ENCODE peak calls at places on chromosome 19, in nine cellular contexts. One of them, this sample, is unnamed.

GRCh38 chr19:42683917-42684513 is 56.3 kb downstream of the PSG3 start:
- DNase-seq in fibroblast of the aortic adventitia: peak; percentile 57
- DNase-seq in astrocyte of the cerebellum: no peak
- DNase-seq in Calu3: peak; percentile 54
- DNase-seq in tibial artery: no peak
- DNase-seq in CD4-positive, alpha-beta T cell: no peak
- DNase-seq in cardiac fibroblast: peak; percentile 56
- DNase-seq in choroid plexus epithelial cell: peak; percentile 63
- DNase-seq in left ventricle myocardium inferior: no peak
- DNase-seq in this sample: no peak

GRCh38 chr19:15199219-15199651 is 1.6 kb downstream of the NOTCH3 start:
- DNase-seq in astrocyte of the cerebellum: no peak
- DNase-seq in fibroblast of the aortic adventitia: no peak
- DNase-seq in CD4-positive, alpha-beta T cell: no peak
- DNase-seq in left ventricle myocardium inferior: no peak
- DNase-seq in choroid plexus epithelial cell: no peak
- DNase-seq in Calu3: no peak
- DNase-seq in tibial artery: no peak
- DNase-seq in cardiac fibroblast: no peak
- DNase-seq in this sample: no peak

GRCh38 chr19:48480151-48480475 is 10.9 kb downstream of the CYTH2 start:
- DNase-seq in CD4-positive, alpha-beta T cell: no peak
- DNase-seq in tibial artery: peak; percentile 87
- DNase-seq in left ventricle myocardium inferior: peak; percentile 70
- DNase-seq in choroid plexus epithelial cell: peak; percentile 48
- DNase-seq in cardiac fibroblast: no peak
- DNase-seq in fibroblast of the aortic adventitia: peak; percentile 20
- DNase-seq in Calu3: no peak
- DNase-seq in astrocyte of the cerebellum: no peak
- DNase-seq in this sample: no peak

GRCh38 chr19:51915324-51915867 is 10.6 kb upstream of the ZNF649 start:
- DNase-seq in fibroblast of the aortic adventitia: no peak
- DNase-seq in CD4-positive, alpha-beta T cell: no peak
- DNase-seq in left ventricle myocardium inferior: no peak
- DNase-seq in cardiac fibroblast: no peak
- DNase-seq in Calu3: no peak
- DNase-seq in astrocyte of the cerebellum: no peak
- DNase-seq in choroid plexus epithelial cell: no peak
- DNase-seq in tibial artery: no peak
- DNase-seq in this sample: no peak

GRCh38 chr19:34075661-34076091 is 96.6 kb upstream of the LSM14A start:
- DNase-seq in astrocyte of the cerebellum: no peak
- DNase-seq in choroid plexus epithelial cell: peak; percentile 20
- DNase-seq in left ventricle myocardium inferior: no peak
- DNase-seq in tibial artery: no peak
- DNase-seq in CD4-positive, alpha-beta T cell: no peak
- DNase-seq in fibroblast of the aortic adventitia: no peak
- DNase-seq in Calu3: no peak
- DNase-seq in cardiac fibroblast: no peak
- DNase-seq in this sample: no peak

GRCh38 chr19:16355293-16356043 is 30.8 kb downstream of the KLF2 start:
- DNase-seq in choroid plexus epithelial cell: peak; percentile 33
- DNase-seq in cardiac fibroblast: peak; percentile 57
- DNase-seq in astrocyte of the cerebellum: no peak
- DNase-seq in fibroblast of the aortic adventitia: no peak
- DNase-seq in left ventricle myocardium inferior: peak; percentile 46
- DNase-seq in Calu3: no peak
- DNase-seq in tibial artery: no peak
- DNase-seq in CD4-positive, alpha-beta T cell: no peak
- DNase-seq in this sample: no peak

GRCh38 chr19:29854033-29854432 is 42.2 kb downstream of the CCNE1 start:
- DNase-seq in astrocyte of the cerebellum: no peak
- DNase-seq in fibroblast of the aortic adventitia: no peak
- DNase-seq in tibial artery: no peak
- DNase-seq in left ventricle myocardium inferior: no peak
- DNase-seq in Calu3: no peak
- DNase-seq in choroid plexus epithelial cell: no peak
- DNase-seq in cardiac fibroblast: no peak
- DNase-seq in CD4-positive, alpha-beta T cell: no peak
- DNase-seq in this sample: no peak

GRCh38 chr19:6947745-6948144 is 60.4 kb downstream of the ADGRE1 start:
- DNase-seq in tibial artery: no peak
- DNase-seq in CD4-positive, alpha-beta T cell: no peak
- DNase-seq in cardiac fibroblast: peak; percentile 86
- DNase-seq in choroid plexus epithelial cell: peak; percentile 2
- DNase-seq in Calu3: peak; percentile 60
- DNase-seq in left ventricle myocardium inferior: no peak
- DNase-seq in astrocyte of the cerebellum: no peak
- DNase-seq in fibroblast of the aortic adventitia: peak; percentile 11
- DNase-seq in this sample: peak; percentile 54

GRCh38 chr19:23974941-23975340 is 60.3 kb downstream of the ZNF726 start:
- DNase-seq in choroid plexus epithelial cell: no peak
- DNase-seq in CD4-positive, alpha-beta T cell: no peak
- DNase-seq in Calu3: no peak
- DNase-seq in fibroblast of the aortic adventitia: no peak
- DNase-seq in astrocyte of the cerebellum: no peak
- DNase-seq in left ventricle myocardium inferior: no peak
- DNase-seq in tibial artery: no peak
- DNase-seq in cardiac fibroblast: no peak
- DNase-seq in this sample: no peak

GRCh38 chr19:13401388-13401787 is 104.9 kb downstream of the CACNA1A start:
- DNase-seq in fibroblast of the aortic adventitia: peak; percentile 30
- DNase-seq in choroid plexus epithelial cell: peak; percentile 20
- DNase-seq in CD4-positive, alpha-beta T cell: no peak
- DNase-seq in astrocyte of the cerebellum: no peak
- DNase-seq in left ventricle myocardium inferior: no peak
- DNase-seq in Calu3: peak; percentile 26
- DNase-seq in tibial artery: no peak
- DNase-seq in cardiac fibroblast: peak; percentile 76
- DNase-seq in this sample: no peak

GRCh38 chr19:3725121-3725520 is 16.9 kb downstream of the TJP3 start:
- DNase-seq in cardiac fibroblast: no peak
- DNase-seq in CD4-positive, alpha-beta T cell: no peak
- DNase-seq in astrocyte of the cerebellum: no peak
- DNase-seq in Calu3: no peak
- DNase-seq in tibial artery: no peak
- DNase-seq in left ventricle myocardium inferior: no peak
- DNase-seq in fibroblast of the aortic adventitia: no peak
- DNase-seq in choroid plexus epithelial cell: no peak
- DNase-seq in this sample: no peak

GRCh38 chr19:55619264-55619663 is 5.1 kb downstream of the ZNF784 start:
- DNase-seq in tibial artery: no peak
- DNase-seq in cardiac fibroblast: no peak
- DNase-seq in CD4-positive, alpha-beta T cell: no peak
- DNase-seq in left ventricle myocardium inferior: no peak
- DNase-seq in Calu3: no peak
- DNase-seq in choroid plexus epithelial cell: peak; percentile 45
- DNase-seq in astrocyte of the cerebellum: no peak
- DNase-seq in fibroblast of the aortic adventitia: peak; percentile 38
- DNase-seq in this sample: no peak

GRCh38 chr19:51292971-51293370 is 18.5 kb upstream of the IGLON5 start:
- DNase-seq in fibroblast of the aortic adventitia: no peak
- DNase-seq in astrocyte of the cerebellum: no peak
- DNase-seq in tibial artery: no peak
- DNase-seq in left ventricle myocardium inferior: peak; percentile 25
- DNase-seq in cardiac fibroblast: no peak
- DNase-seq in Calu3: no peak
- DNase-seq in CD4-positive, alpha-beta T cell: no peak
- DNase-seq in choroid plexus epithelial cell: no peak
- DNase-seq in this sample: no peak

GRCh38 chr19:49533551-49534488 is 6.0 kb downstream of the RCN3 start:
- DNase-seq in choroid plexus epithelial cell: peak; percentile 79
- DNase-seq in fibroblast of the aortic adventitia: peak; percentile 23
- DNase-seq in Calu3: peak; percentile 83
- DNase-seq in cardiac fibroblast: peak; percentile 50
- DNase-seq in astrocyte of the cerebellum: no peak
- DNase-seq in tibial artery: peak; percentile 87
- DNase-seq in left ventricle myocardium inferior: peak; percentile 81
- DNase-seq in CD4-positive, alpha-beta T cell: peak; percentile 75
- DNase-seq in this sample: peak; percentile 80

GRCh38 chr19:13984875-13985741 is 21.0 kb downstream of the RFX1 start:
- DNase-seq in CD4-positive, alpha-beta T cell: no peak
- DNase-seq in astrocyte of the cerebellum: no peak
- DNase-seq in fibroblast of the aortic adventitia: no peak
- DNase-seq in Calu3: no peak
- DNase-seq in tibial artery: no peak
- DNase-seq in left ventricle myocardium inferior: no peak
- DNase-seq in cardiac fibroblast: no peak
- DNase-seq in choroid plexus epithelial cell: no peak
- DNase-seq in this sample: no peak

GRCh38 chr19:38400361-38400760 is 2.5 kb upstream of the FAM98C start:
- DNase-seq in astrocyte of the cerebellum: no peak
- DNase-seq in fibroblast of the aortic adventitia: no peak
- DNase-seq in CD4-positive, alpha-beta T cell: no peak
- DNase-seq in choroid plexus epithelial cell: no peak
- DNase-seq in left ventricle myocardium inferior: no peak
- DNase-seq in tibial artery: no peak
- DNase-seq in Calu3: no peak
- DNase-seq in cardiac fibroblast: no peak
- DNase-seq in this sample: no peak

GRCh38 chr19:49356382-49356781 is 5.8 kb downstream of the TEAD2 start:
- DNase-seq in left ventricle myocardium inferior: no peak
- DNase-seq in CD4-positive, alpha-beta T cell: no peak
- DNase-seq in astrocyte of the cerebellum: no peak
- DNase-seq in tibial artery: no peak
- DNase-seq in cardiac fibroblast: no peak
- DNase-seq in Calu3: no peak
- DNase-seq in fibroblast of the aortic adventitia: no peak
- DNase-seq in choroid plexus epithelial cell: no peak
- DNase-seq in this sample: no peak

GRCh38 chr19:31553844-31554215 is 204.6 kb upstream of the TSHZ3 start:
- DNase-seq in tibial artery: no peak
- DNase-seq in CD4-positive, alpha-beta T cell: no peak
- DNase-seq in cardiac fibroblast: no peak
- DNase-seq in choroid plexus epithelial cell: no peak
- DNase-seq in astrocyte of the cerebellum: no peak
- DNase-seq in left ventricle myocardium inferior: no peak
- DNase-seq in Calu3: no peak
- DNase-seq in fibroblast of the aortic adventitia: no peak
- DNase-seq in this sample: no peak

GRCh38 chr19:18278521-18279265 is 2.7 kb downstream of the JUND start:
- DNase-seq in left ventricle myocardium inferior: no peak
- DNase-seq in cardiac fibroblast: peak; percentile 45
- DNase-seq in choroid plexus epithelial cell: peak; percentile 38
- DNase-seq in fibroblast of the aortic adventitia: peak; percentile 33
- DNase-seq in Calu3: peak; percentile 15
- DNase-seq in tibial artery: no peak
- DNase-seq in CD4-positive, alpha-beta T cell: no peak
- DNase-seq in astrocyte of the cerebellum: no peak
- DNase-seq in this sample: peak; percentile 55
- TF ChIP-seq CTCF in left ventricle myocardium inferior: no peak
- TF ChIP-seq CTCF in cardiac fibroblast: peak; percentile 37
- TF ChIP-seq CTCF in choroid plexus epithelial cell: peak; percentile 45
- TF ChIP-seq CTCF in fibroblast of the aortic adventitia: peak; percentile 35
- TF ChIP-seq CTCF in Calu3: no peak
- TF ChIP-seq CTCF in tibial artery: no peak
- TF ChIP-seq CTCF in CD4-positive, alpha-beta T cell: peak; percentile 11
- TF ChIP-seq CTCF in astrocyte of the cerebellum: peak; percentile 33
- TF ChIP-seq CTCF in this sample: peak; percentile 13

GRCh38 chr19:2449019-2449418 is 7.7 kb downstream of the LMNB2 start:
- DNase-seq in tibial artery: no peak
- DNase-seq in CD4-positive, alpha-beta T cell: no peak
- DNase-seq in fibroblast of the aortic adventitia: no peak
- DNase-seq in choroid plexus epithelial cell: no peak
- DNase-seq in cardiac fibroblast: no peak
- DNase-seq in left ventricle myocardium inferior: no peak
- DNase-seq in astrocyte of the cerebellum: no peak
- DNase-seq in Calu3: no peak
- DNase-seq in this sample: no peak
- TF ChIP-seq CTCF in tibial artery: no peak
- TF ChIP-seq CTCF in CD4-positive, alpha-beta T cell: no peak
- TF ChIP-seq CTCF in fibroblast of the aortic adventitia: no peak
- TF ChIP-seq CTCF in choroid plexus epithelial cell: no peak
- TF ChIP-seq CTCF in cardiac fibroblast: no peak
- TF ChIP-seq CTCF in left ventricle myocardium inferior: no peak
- TF ChIP-seq CTCF in astrocyte of the cerebellum: no peak
- TF ChIP-seq CTCF in Calu3: no peak
- TF ChIP-seq CTCF in this sample: no peak

DNA sequence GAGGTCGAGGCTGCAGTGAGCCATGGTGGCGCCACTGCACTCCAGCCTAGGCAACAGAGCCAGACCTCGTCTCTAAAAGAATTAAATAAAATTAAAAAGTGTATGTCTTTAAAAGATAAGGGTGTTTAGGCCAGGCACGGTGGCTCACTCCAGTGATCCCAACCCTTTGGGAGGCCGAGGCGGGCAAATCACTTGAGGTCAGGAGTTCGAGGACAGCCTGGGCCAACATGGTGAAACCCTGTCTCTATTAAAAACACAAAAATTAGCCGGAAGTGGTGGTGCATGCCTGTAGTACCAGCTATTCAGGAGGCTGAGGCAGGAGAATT is 7.5 kb upstream of the SDHAF1 start:
- DNase-seq in Calu3: no peak
- DNase-seq in cardiac fibroblast: no peak
- DNase-seq in choroid plexus epithelial cell: no peak
- DNase-seq in CD4-positive, alpha-beta T cell: no peak
- DNase-seq in tibial artery: no peak
- DNase-seq in fibroblast of the aortic adventitia: no peak
- DNase-seq in astrocyte of the cerebellum: no peak
- DNase-seq in left ventricle myocardium inferior: no peak
- DNase-seq in this sample: no peak
- TF ChIP-seq CTCF in Calu3: no peak
- TF ChIP-seq CTCF in cardiac fibroblast: no peak
- TF ChIP-seq CTCF in choroid plexus epithelial cell: peak; percentile 3
- TF ChIP-seq CTCF in CD4-positive, alpha-beta T cell: no peak
- TF ChIP-seq CTCF in tibial artery: no peak
- TF ChIP-seq CTCF in fibroblast of the aortic adventitia: no peak
- TF ChIP-seq CTCF in astrocyte of the cerebellum: no peak
- TF ChIP-seq CTCF in left ventricle myocardium inferior: no peak
- TF ChIP-seq CTCF in this sample: no peak

GRCh38 chr19:5695649-5696195 is 5.6 kb downstream of the RPL36 start:
- DNase-seq in fibroblast of the aortic adventitia: no peak
- DNase-seq in astrocyte of the cerebellum: no peak
- DNase-seq in Calu3: no peak
- DNase-seq in tibial artery: no peak
- DNase-seq in left ventricle myocardium inferior: no peak
- DNase-seq in cardiac fibroblast: no peak
- DNase-seq in CD4-positive, alpha-beta T cell: no peak
- DNase-seq in choroid plexus epithelial cell: no peak
- DNase-seq in this sample: no peak

GRCh38 chr19:5697890-5698634 is 8.0 kb downstream of the RPL36 start:
- DNase-seq in CD4-positive, alpha-beta T cell: no peak
- DNase-seq in fibroblast of the aortic adventitia: no peak
- DNase-seq in Calu3: no peak
- DNase-seq in cardiac fibroblast: no peak
- DNase-seq in left ventricle myocardium inferior: no peak
- DNase-seq in choroid plexus epithelial cell: no peak
- DNase-seq in astrocyte of the cerebellum: no peak
- DNase-seq in tibial artery: no peak
- DNase-seq in this sample: no peak

GRCh38 chr19:5697022-5697889 is 7.2 kb downstream of the RPL36 start:
- DNase-seq in astrocyte of the cerebellum: no peak
- DNase-seq in Calu3: no peak
- DNase-seq in tibial artery: no peak
- DNase-seq in cardiac fibroblast: no peak
- DNase-seq in left ventricle myocardium inferior: no peak
- DNase-seq in choroid plexus epithelial cell: no peak
- DNase-seq in fibroblast of the aortic adventitia: no peak
- DNase-seq in CD4-positive, alpha-beta T cell: no peak
- DNase-seq in this sample: peak; percentile 71

GRCh38 chr19:5694952-5695648 is 5.0 kb downstream of the RPL36 start:
- DNase-seq in CD4-positive, alpha-beta T cell: no peak
- DNase-seq in Calu3: no peak
- DNase-seq in choroid plexus epithelial cell: no peak
- DNase-seq in fibroblast of the aortic adventitia: no peak
- DNase-seq in astrocyte of the cerebellum: no peak
- DNase-seq in cardiac fibroblast: no peak
- DNase-seq in tibial artery: no peak
- DNase-seq in left ventricle myocardium inferior: no peak
- DNase-seq in this sample: no peak

GRCh38 chr19:5696196-5697021 is 6.3 kb downstream of the RPL36 start:
- DNase-seq in fibroblast of the aortic adventitia: no peak
- DNase-seq in left ventricle myocardium inferior: no peak
- DNase-seq in cardiac fibroblast: no peak
- DNase-seq in choroid plexus epithelial cell: no peak
- DNase-seq in CD4-positive, alpha-beta T cell: no peak
- DNase-seq in astrocyte of the cerebellum: no peak
- DNase-seq in tibial artery: no peak
- DNase-seq in Calu3: no peak
- DNase-seq in this sample: peak; percentile 47
- TF ChIP-seq CTCF in fibroblast of the aortic adventitia: no peak
- TF ChIP-seq CTCF in left ventricle myocardium inferior: no peak
- TF ChIP-seq CTCF in cardiac fibroblast: no peak
- TF ChIP-seq CTCF in choroid plexus epithelial cell: no peak
- TF ChIP-seq CTCF in CD4-positive, alpha-beta T cell: no peak
- TF ChIP-seq CTCF in astrocyte of the cerebellum: no peak
- TF ChIP-seq CTCF in tibial artery: no peak
- TF ChIP-seq CTCF in Calu3: no peak
- TF ChIP-seq CTCF in this sample: no peak